ENCODE peak calls at places on chromosomes 13 and 19, in ten cellular contexts. J is activated B cell treated with CpG ODN at 0.5 μM for 24 hours, U is GOT3, Q is neural crest cell, V is kidney tubule cell, K is NB4, Y is AG09319, C is HEK293T, B is H54, H is gastrocnemius medialis. T is an unnamed sample.

GRCh38 chr13:29111446-29111845 is 291.3 kb downstream of the MTUS2 start:
- DNase-seq in J (no peak), K (no peak), Q (no peak), U (no peak), H (no peak), Y (no peak), C (no peak), V (peak), B (no peak), T (no peak)

GRCh38 chr19:47109541-47110375 is 3.8 kb downstream of the ZC3H4 start:
- DNase-seq in H (no peak), V (no peak), C (no peak), Q (peak), J (no peak), B (no peak), U (no peak), Y (no peak), K (peak), T (no peak)

GRCh38 chr19:1333789-1334188 is 48.1 kb downstream of the EFNA2 start:
- DNase-seq in C (no peak), H (no peak), K (no peak), B (no peak), Y (no peak), U (no peak), V (peak), J (no peak), Q (no peak), T (no peak)

GRCh38 chr13:27065582-27065981 is 106.0 kb downstream of the USP12 start:
- DNase-seq in Y (no peak), K (no peak), V (no peak), J (no peak), U (no peak), Q (no peak), C (no peak), H (no peak), B (no peak), T (no peak)

GRCh38 chr19:29487432-29487831 is 38.4 kb upstream of the VSTM2B start:
- DNase-seq in U (no peak), Q (no peak), K (peak), C (peak), B (no peak), J (no peak), V (no peak), Y (no peak), H (no peak), T (peak)

GRCh38 chr19:42270346-42271044 is 1.4 kb downstream of the CIC start:
- DNase-seq in J (peak), U (no peak), Q (no peak), C (no peak), Y (peak), B (peak), V (peak), K (peak), H (peak), T (peak)

GRCh38 chr19:16945364-16945714 is 56.5 kb downstream of the F2RL3 start:
- DNase-seq in U (no peak), Y (no peak), V (no peak), H (no peak), B (no peak), J (no peak), K (no peak), C (no peak), Q (no peak), T (no peak)

GRCh38 chr13:92403606-92404005 is 823.0 kb upstream of the GPC6 start:
- DNase-seq in V (no peak), H (no peak), K (no peak), J (no peak), U (no peak), C (no peak), Q (no peak), Y (no peak), B (no peak), T (no peak)

GRCh38 chr13:50829896-50830295 is 13.6 kb downstream of the DLEU7 start:
- DNase-seq in K (peak), Q (no peak), H (no peak), J (no peak), B (no peak), Y (peak), V (no peak), C (no peak), U (no peak), T (no peak)

GRCh38 chr13:113113846-113114271 is 8.3 kb downstream of the F7 start:
- DNase-seq in C (no peak), J (no peak), Y (no peak), H (peak), K (no peak), Q (no peak), U (no peak), B (no peak), V (no peak), T (peak)

T was measured in ascending aorta.